ENCODE peak calls at places on chromosomes 3 and 15, in nine cellular contexts. One of them, this sample, is unnamed.

GRCh38 chr3:38376098-38376816 is 29.7 kb downstream of the XYLB start:
- DNase-seq in aorta: no peak
- DNase-seq in T-helper 2 cell: no peak
- DNase-seq in mucosa of descending colon: no peak
- DNase-seq in CD8-positive, alpha-beta T cell: no peak
- DNase-seq in foreskin keratinocyte: no peak
- DNase-seq in NK-92 treated with Interleukin-12 subunit alpha and Interleukin-12 subunit beta, amount 100 ng/mL, for 24 hours: no peak
- DNase-seq in fibroblast of the conjunctiva: no peak
- DNase-seq in CD4-positive, alpha-beta memory T cell: no peak
- DNase-seq in this sample: no peak

GRCh38 chr3:183551930-183552329 is 3.6 kb downstream of the KLHL6 start:
- DNase-seq in aorta: no peak
- DNase-seq in T-helper 2 cell: no peak
- DNase-seq in mucosa of descending colon: no peak
- DNase-seq in CD8-positive, alpha-beta T cell: no peak
- DNase-seq in foreskin keratinocyte: no peak
- DNase-seq in NK-92 treated with Interleukin-12 subunit alpha and Interleukin-12 subunit beta, amount 100 ng/mL, for 24 hours: no peak
- DNase-seq in fibroblast of the conjunctiva: no peak
- DNase-seq in CD4-positive, alpha-beta memory T cell: no peak
- DNase-seq in this sample: no peak

GRCh38 chr15:45429974-45430792 is 51.8 kb upstream of the GATM start:
- DNase-seq in aorta: peak
- DNase-seq in T-helper 2 cell: peak
- DNase-seq in mucosa of descending colon: peak
- DNase-seq in CD8-positive, alpha-beta T cell: peak
- DNase-seq in foreskin keratinocyte: peak
- DNase-seq in NK-92 treated with Interleukin-12 subunit alpha and Interleukin-12 subunit beta, amount 100 ng/mL, for 24 hours: peak
- DNase-seq in fibroblast of the conjunctiva: no peak
- DNase-seq in CD4-positive, alpha-beta memory T cell: peak
- DNase-seq in this sample: peak

GRCh38 chr15:38944551-38944950 is 379.9 kb upstream of the RASGRP1 start:
- DNase-seq in aorta: no peak
- DNase-seq in T-helper 2 cell: no peak
- DNase-seq in mucosa of descending colon: no peak
- DNase-seq in CD8-positive, alpha-beta T cell: no peak
- DNase-seq in foreskin keratinocyte: no peak
- DNase-seq in NK-92 treated with Interleukin-12 subunit alpha and Interleukin-12 subunit beta, amount 100 ng/mL, for 24 hours: no peak
- DNase-seq in fibroblast of the conjunctiva: no peak
- DNase-seq in CD4-positive, alpha-beta memory T cell: no peak
- DNase-seq in this sample: no peak

GRCh38 chr3:150511096-150511670 is 35.1 kb downstream of the SERP1 start:
- DNase-seq in aorta: no peak
- DNase-seq in T-helper 2 cell: no peak
- DNase-seq in mucosa of descending colon: no peak
- DNase-seq in CD8-positive, alpha-beta T cell: no peak
- DNase-seq in foreskin keratinocyte: no peak
- DNase-seq in NK-92 treated with Interleukin-12 subunit alpha and Interleukin-12 subunit beta, amount 100 ng/mL, for 24 hours: no peak
- DNase-seq in fibroblast of the conjunctiva: no peak
- DNase-seq in CD4-positive, alpha-beta memory T cell: no peak
- DNase-seq in this sample: no peak

GRCh38 chr15:24886538-24886937 is 68.2 kb upstream of the SNRPN start:
- DNase-seq in aorta: no peak
- DNase-seq in T-helper 2 cell: no peak
- DNase-seq in mucosa of descending colon: no peak
- DNase-seq in CD8-positive, alpha-beta T cell: no peak
- DNase-seq in foreskin keratinocyte: no peak
- DNase-seq in NK-92 treated with Interleukin-12 subunit alpha and Interleukin-12 subunit beta, amount 100 ng/mL, for 24 hours: no peak
- DNase-seq in fibroblast of the conjunctiva: no peak
- DNase-seq in CD4-positive, alpha-beta memory T cell: no peak
- DNase-seq in this sample: no peak

GRCh38 chr3:197297020-197297419 is 1.4 kb downstream of the DLG1 start:
- DNase-seq in aorta: no peak
- DNase-seq in T-helper 2 cell: no peak
- DNase-seq in mucosa of descending colon: no peak
- DNase-seq in CD8-positive, alpha-beta T cell: no peak
- DNase-seq in foreskin keratinocyte: no peak
- DNase-seq in NK-92 treated with Interleukin-12 subunit alpha and Interleukin-12 subunit beta, amount 100 ng/mL, for 24 hours: no peak
- DNase-seq in fibroblast of the conjunctiva: no peak
- DNase-seq in CD4-positive, alpha-beta memory T cell: peak
- DNase-seq in this sample: no peak

GRCh38 chr15:91018178-91018577 is 4.2 kb downstream of the VPS33B start:
- DNase-seq in aorta: no peak
- DNase-seq in T-helper 2 cell: no peak
- DNase-seq in mucosa of descending colon: no peak
- DNase-seq in CD8-positive, alpha-beta T cell: no peak
- DNase-seq in foreskin keratinocyte: no peak
- DNase-seq in NK-92 treated with Interleukin-12 subunit alpha and Interleukin-12 subunit beta, amount 100 ng/mL, for 24 hours: no peak
- DNase-seq in fibroblast of the conjunctiva: no peak
- DNase-seq in CD4-positive, alpha-beta memory T cell: no peak
- DNase-seq in this sample: no peak

GRCh38 chr3:13598926-13599886 is 50.3 kb downstream of the FBLN2 start:
- DNase-seq in aorta: no peak
- DNase-seq in T-helper 2 cell: no peak
- DNase-seq in mucosa of descending colon: no peak
- DNase-seq in CD8-positive, alpha-beta T cell: no peak
- DNase-seq in foreskin keratinocyte: peak
- DNase-seq in NK-92 treated with Interleukin-12 subunit alpha and Interleukin-12 subunit beta, amount 100 ng/mL, for 24 hours: no peak
- DNase-seq in fibroblast of the conjunctiva: no peak
- DNase-seq in CD4-positive, alpha-beta memory T cell: no peak
- DNase-seq in this sample: no peak

GRCh38 chr3:82157952-82158351 is 396.5 kb upstream of the GBE1 start:
- DNase-seq in aorta: no peak
- DNase-seq in T-helper 2 cell: no peak
- DNase-seq in mucosa of descending colon: no peak
- DNase-seq in CD8-positive, alpha-beta T cell: no peak
- DNase-seq in foreskin keratinocyte: peak
- DNase-seq in NK-92 treated with Interleukin-12 subunit alpha and Interleukin-12 subunit beta, amount 100 ng/mL, for 24 hours: peak
- DNase-seq in fibroblast of the conjunctiva: peak
- DNase-seq in CD4-positive, alpha-beta memory T cell: no peak
- DNase-seq in this sample: peak

GRCh38 chr3:61608072-61608471 is 46.7 kb downstream of the PTPRG start:
- DNase-seq in aorta: no peak
- DNase-seq in T-helper 2 cell: no peak
- DNase-seq in mucosa of descending colon: no peak
- DNase-seq in CD8-positive, alpha-beta T cell: no peak
- DNase-seq in foreskin keratinocyte: no peak
- DNase-seq in NK-92 treated with Interleukin-12 subunit alpha and Interleukin-12 subunit beta, amount 100 ng/mL, for 24 hours: no peak
- DNase-seq in fibroblast of the conjunctiva: no peak
- DNase-seq in CD4-positive, alpha-beta memory T cell: no peak
- DNase-seq in this sample: no peak

GRCh38 chr15:59266015-59266414 is 59.4 kb downstream of the LDHAL6B start:
- DNase-seq in aorta: no peak
- DNase-seq in T-helper 2 cell: no peak
- DNase-seq in mucosa of descending colon: no peak
- DNase-seq in CD8-positive, alpha-beta T cell: no peak
- DNase-seq in foreskin keratinocyte: no peak
- DNase-seq in NK-92 treated with Interleukin-12 subunit alpha and Interleukin-12 subunit beta, amount 100 ng/mL, for 24 hours: no peak
- DNase-seq in fibroblast of the conjunctiva: no peak
- DNase-seq in CD4-positive, alpha-beta memory T cell: no peak
- DNase-seq in this sample: no peak

GRCh38 chr3:151838574-151839312 is 24.8 kb downstream of the AADAC start:
- DNase-seq in aorta: no peak
- DNase-seq in T-helper 2 cell: no peak
- DNase-seq in mucosa of descending colon: no peak
- DNase-seq in CD8-positive, alpha-beta T cell: no peak
- DNase-seq in foreskin keratinocyte: peak
- DNase-seq in NK-92 treated with Interleukin-12 subunit alpha and Interleukin-12 subunit beta, amount 100 ng/mL, for 24 hours: no peak
- DNase-seq in fibroblast of the conjunctiva: peak
- DNase-seq in CD4-positive, alpha-beta memory T cell: peak
- DNase-seq in this sample: no peak

GRCh38 chr3:155441506-155441905 is 148.0 kb upstream of the STRIT1 start:
- DNase-seq in aorta: no peak
- DNase-seq in T-helper 2 cell: no peak
- DNase-seq in mucosa of descending colon: no peak
- DNase-seq in CD8-positive, alpha-beta T cell: no peak
- DNase-seq in foreskin keratinocyte: no peak
- DNase-seq in NK-92 treated with Interleukin-12 subunit alpha and Interleukin-12 subunit beta, amount 100 ng/mL, for 24 hours: no peak
- DNase-seq in fibroblast of the conjunctiva: no peak
- DNase-seq in CD4-positive, alpha-beta memory T cell: no peak
- DNase-seq in this sample: no peak

GRCh38 chr3:61725851-61726333 is 164.5 kb downstream of the PTPRG start:
- DNase-seq in aorta: no peak
- DNase-seq in T-helper 2 cell: no peak
- DNase-seq in mucosa of descending colon: no peak
- DNase-seq in CD8-positive, alpha-beta T cell: no peak
- DNase-seq in foreskin keratinocyte: peak
- DNase-seq in NK-92 treated with Interleukin-12 subunit alpha and Interleukin-12 subunit beta, amount 100 ng/mL, for 24 hours: no peak
- DNase-seq in fibroblast of the conjunctiva: no peak
- DNase-seq in CD4-positive, alpha-beta memory T cell: no peak
- DNase-seq in this sample: no peak

GRCh38 chr15:53808058-53808703 is 48.7 kb upstream of the WDR72 start:
- DNase-seq in aorta: no peak
- DNase-seq in T-helper 2 cell: no peak
- DNase-seq in mucosa of descending colon: no peak
- DNase-seq in CD8-positive, alpha-beta T cell: no peak
- DNase-seq in foreskin keratinocyte: peak
- DNase-seq in NK-92 treated with Interleukin-12 subunit alpha and Interleukin-12 subunit beta, amount 100 ng/mL, for 24 hours: no peak
- DNase-seq in fibroblast of the conjunctiva: no peak
- DNase-seq in CD4-positive, alpha-beta memory T cell: no peak
- DNase-seq in this sample: no peak

GRCh38 chr15:90421527-90421926 is 33.5 kb downstream of the IQGAP1 start:
- DNase-seq in aorta: no peak
- DNase-seq in T-helper 2 cell: no peak
- DNase-seq in mucosa of descending colon: no peak
- DNase-seq in CD8-positive, alpha-beta T cell: no peak
- DNase-seq in foreskin keratinocyte: no peak
- DNase-seq in NK-92 treated with Interleukin-12 subunit alpha and Interleukin-12 subunit beta, amount 100 ng/mL, for 24 hours: no peak
- DNase-seq in fibroblast of the conjunctiva: no peak
- DNase-seq in CD4-positive, alpha-beta memory T cell: no peak
- DNase-seq in this sample: no peak

GRCh38 chr15:79640206-79640605 is 208.1 kb downstream of the MINAR1 start:
- DNase-seq in aorta: no peak
- DNase-seq in T-helper 2 cell: no peak
- DNase-seq in mucosa of descending colon: no peak
- DNase-seq in CD8-positive, alpha-beta T cell: no peak
- DNase-seq in foreskin keratinocyte: peak
- DNase-seq in NK-92 treated with Interleukin-12 subunit alpha and Interleukin-12 subunit beta, amount 100 ng/mL, for 24 hours: no peak
- DNase-seq in fibroblast of the conjunctiva: peak
- DNase-seq in CD4-positive, alpha-beta memory T cell: no peak
- DNase-seq in this sample: peak

GRCh38 chr3:196686436-196686835 is 25.6 kb downstream of the CEP19 start:
- DNase-seq in aorta: no peak
- DNase-seq in T-helper 2 cell: no peak
- DNase-seq in mucosa of descending colon: no peak
- DNase-seq in CD8-positive, alpha-beta T cell: no peak
- DNase-seq in foreskin keratinocyte: no peak
- DNase-seq in NK-92 treated with Interleukin-12 subunit alpha and Interleukin-12 subunit beta, amount 100 ng/mL, for 24 hours: no peak
- DNase-seq in fibroblast of the conjunctiva: no peak
- DNase-seq in CD4-positive, alpha-beta memory T cell: no peak
- DNase-seq in this sample: no peak

GRCh38 chr3:128060473-128061381 is 8.5 kb downstream of the SEC61A1 start:
- DNase-seq in aorta: no peak
- DNase-seq in T-helper 2 cell: no peak
- DNase-seq in mucosa of descending colon: no peak
- DNase-seq in CD8-positive, alpha-beta T cell: no peak
- DNase-seq in foreskin keratinocyte: peak
- DNase-seq in NK-92 treated with Interleukin-12 subunit alpha and Interleukin-12 subunit beta, amount 100 ng/mL, for 24 hours: no peak
- DNase-seq in fibroblast of the conjunctiva: peak
- DNase-seq in CD4-positive, alpha-beta memory T cell: no peak
- DNase-seq in this sample: no peak

GRCh38 chr3:87462228-87462627 is 185.8 kb upstream of the POU1F1 start:
- DNase-seq in aorta: no peak
- DNase-seq in T-helper 2 cell: no peak
- DNase-seq in mucosa of descending colon: no peak
- DNase-seq in CD8-positive, alpha-beta T cell: no peak
- DNase-seq in foreskin keratinocyte: no peak
- DNase-seq in NK-92 treated with Interleukin-12 subunit alpha and Interleukin-12 subunit beta, amount 100 ng/mL, for 24 hours: no peak
- DNase-seq in fibroblast of the conjunctiva: no peak
- DNase-seq in CD4-positive, alpha-beta memory T cell: no peak
- DNase-seq in this sample: no peak

GRCh38 chr3:58633157-58633865 is 33.3 kb downstream of the FAM3D start:
- DNase-seq in aorta: peak
- DNase-seq in T-helper 2 cell: no peak
- DNase-seq in mucosa of descending colon: no peak
- DNase-seq in CD8-positive, alpha-beta T cell: no peak
- DNase-seq in foreskin keratinocyte: no peak
- DNase-seq in NK-92 treated with Interleukin-12 subunit alpha and Interleukin-12 subunit beta, amount 100 ng/mL, for 24 hours: no peak
- DNase-seq in fibroblast of the conjunctiva: no peak
- DNase-seq in CD4-positive, alpha-beta memory T cell: no peak
- DNase-seq in this sample: no peak

GRCh38 chr15:80744826-80745225 is 34.3 kb upstream of the CEMIP start:
- DNase-seq in aorta: no peak
- DNase-seq in T-helper 2 cell: no peak
- DNase-seq in mucosa of descending colon: no peak
- DNase-seq in CD8-positive, alpha-beta T cell: no peak
- DNase-seq in foreskin keratinocyte: no peak
- DNase-seq in NK-92 treated with Interleukin-12 subunit alpha and Interleukin-12 subunit beta, amount 100 ng/mL, for 24 hours: no peak
- DNase-seq in fibroblast of the conjunctiva: no peak
- DNase-seq in CD4-positive, alpha-beta memory T cell: no peak
- DNase-seq in this sample: no peak

GRCh38 chr15:31200735-31201151 is 99.2 kb upstream of the TRPM1 start:
- DNase-seq in aorta: peak
- DNase-seq in T-helper 2 cell: peak
- DNase-seq in mucosa of descending colon: peak
- DNase-seq in CD8-positive, alpha-beta T cell: peak
- DNase-seq in foreskin keratinocyte: peak
- DNase-seq in NK-92 treated with Interleukin-12 subunit alpha and Interleukin-12 subunit beta, amount 100 ng/mL, for 24 hours: no peak
- DNase-seq in fibroblast of the conjunctiva: peak
- DNase-seq in CD4-positive, alpha-beta memory T cell: peak
- DNase-seq in this sample: no peak

GRCh38 chr15:94203321-94203720 is 28.0 kb upstream of the MCTP2 start:
- DNase-seq in aorta: no peak
- DNase-seq in T-helper 2 cell: no peak
- DNase-seq in mucosa of descending colon: no peak
- DNase-seq in CD8-positive, alpha-beta T cell: no peak
- DNase-seq in foreskin keratinocyte: no peak
- DNase-seq in NK-92 treated with Interleukin-12 subunit alpha and Interleukin-12 subunit beta, amount 100 ng/mL, for 24 hours: no peak
- DNase-seq in fibroblast of the conjunctiva: no peak
- DNase-seq in CD4-positive, alpha-beta memory T cell: no peak
- DNase-seq in this sample: no peak

GRCh38 chr3:134985841-134986520 is 190.9 kb downstream of the EPHB1 start:
- DNase-seq in aorta: no peak
- DNase-seq in T-helper 2 cell: no peak
- DNase-seq in mucosa of descending colon: no peak
- DNase-seq in CD8-positive, alpha-beta T cell: no peak
- DNase-seq in foreskin keratinocyte: no peak
- DNase-seq in NK-92 treated with Interleukin-12 subunit alpha and Interleukin-12 subunit beta, amount 100 ng/mL, for 24 hours: no peak
- DNase-seq in fibroblast of the conjunctiva: no peak
- DNase-seq in CD4-positive, alpha-beta memory T cell: no peak
- DNase-seq in this sample: no peak

GRCh38 chr3:123880998-123881561 is 3.1 kb downstream of the MYLK start:
- DNase-seq in aorta: no peak
- DNase-seq in T-helper 2 cell: no peak
- DNase-seq in mucosa of descending colon: no peak
- DNase-seq in CD8-positive, alpha-beta T cell: no peak
- DNase-seq in foreskin keratinocyte: no peak
- DNase-seq in NK-92 treated with Interleukin-12 subunit alpha and Interleukin-12 subunit beta, amount 100 ng/mL, for 24 hours: no peak
- DNase-seq in fibroblast of the conjunctiva: no peak
- DNase-seq in CD4-positive, alpha-beta memory T cell: no peak
- DNase-seq in this sample: no peak

GRCh38 chr3:79016587-79017380 is 751.0 kb downstream of the ROBO1 start:
- DNase-seq in aorta: no peak
- DNase-seq in T-helper 2 cell: no peak
- DNase-seq in mucosa of descending colon: no peak
- DNase-seq in CD8-positive, alpha-beta T cell: no peak
- DNase-seq in foreskin keratinocyte: peak
- DNase-seq in NK-92 treated with Interleukin-12 subunit alpha and Interleukin-12 subunit beta, amount 100 ng/mL, for 24 hours: no peak
- DNase-seq in fibroblast of the conjunctiva: no peak
- DNase-seq in CD4-positive, alpha-beta memory T cell: no peak
- DNase-seq in this sample: no peak

GRCh38 chr15:100241572-100242479 is 99.9 kb downstream of the ADAMTS17 start:
- DNase-seq in aorta: peak
- DNase-seq in T-helper 2 cell: no peak
- DNase-seq in mucosa of descending colon: no peak
- DNase-seq in CD8-positive, alpha-beta T cell: no peak
- DNase-seq in foreskin keratinocyte: peak
- DNase-seq in NK-92 treated with Interleukin-12 subunit alpha and Interleukin-12 subunit beta, amount 100 ng/mL, for 24 hours: peak
- DNase-seq in fibroblast of the conjunctiva: peak
- DNase-seq in CD4-positive, alpha-beta memory T cell: no peak
- DNase-seq in this sample: peak

GRCh38 chr3:184656991-184657669 is 54.7 kb downstream of the MAGEF1 start:
- DNase-seq in aorta: no peak
- DNase-seq in T-helper 2 cell: no peak
- DNase-seq in mucosa of descending colon: no peak
- DNase-seq in CD8-positive, alpha-beta T cell: no peak
- DNase-seq in foreskin keratinocyte: peak
- DNase-seq in NK-92 treated with Interleukin-12 subunit alpha and Interleukin-12 subunit beta, amount 100 ng/mL, for 24 hours: no peak
- DNase-seq in fibroblast of the conjunctiva: no peak
- DNase-seq in CD4-positive, alpha-beta memory T cell: no peak
- DNase-seq in this sample: no peak

GRCh38 chr3:12135029-12135634 is 23.6 kb downstream of the TIMP4 start:
- DNase-seq in aorta: peak
- DNase-seq in T-helper 2 cell: peak
- DNase-seq in mucosa of descending colon: peak
- DNase-seq in CD8-positive, alpha-beta T cell: peak
- DNase-seq in foreskin keratinocyte: peak
- DNase-seq in NK-92 treated with Interleukin-12 subunit alpha and Interleukin-12 subunit beta, amount 100 ng/mL, for 24 hours: peak
- DNase-seq in fibroblast of the conjunctiva: peak
- DNase-seq in CD4-positive, alpha-beta memory T cell: peak
- DNase-seq in this sample: no peak